ENCODE peak calls at places on chromosomes 11 and 22, in nine cellular contexts. X is D721Med, L is colonic mucosa, J is foreskin keratinocyte, V is HCT116, P is heart left ventricle, K is astrocyte of the cerebellum, I is RWPE2, B is fibroblast of the aortic adventitia. G is an unnamed sample.

GRCh38 chr11:113862430-113862829 is 12.9 kb downstream of the USP28 start:
- DNase-seq in X (no peak), J (peak), I (no peak), P (no peak), B (peak), L (no peak), K (no peak), V (no peak), G (no peak)

GRCh38 chr11:47056261-47056915 is 119.8 kb downstream of the CSTPP1 start:
- DNase-seq in L (no peak), V (no peak), X (no peak), J (no peak), K (peak), P (no peak), B (peak), I (no peak), G (no peak)

GRCh38 chr22:44901301-44901700 is 108.5 kb downstream of the PHF21B start:
- DNase-seq in B (peak), J (no peak), K (no peak), V (peak), I (no peak), X (no peak), P (no peak), L (no peak), G (no peak)

GRCh38 chr11:72787262-72788104 is 6.4 kb downstream of the STARD10 start:
- DNase-seq in J (no peak), V (no peak), L (peak), P (peak), X (peak), K (no peak), B (no peak), I (no peak), G (no peak)

GRCh38 chr11:86923993-86924766 is 31.0 kb downstream of the FZD4 start:
- DNase-seq in J (no peak), P (no peak), B (peak), L (no peak), X (no peak), I (no peak), V (no peak), K (peak), G (no peak)

GRCh38 chr11:23932485-23932898 is 564.4 kb upstream of the LUZP2 start:
- DNase-seq in L (no peak), K (no peak), I (no peak), B (peak), X (no peak), J (peak), P (no peak), V (no peak), G (no peak)

GRCh38 chr22:44088976-44089570 is 65.0 kb downstream of the PARVB start:
- DNase-seq in P (peak), J (peak), K (peak), L (no peak), B (peak), I (no peak), X (no peak), V (no peak), G (no peak)

GRCh38 chr11:130400793-130401483 is 27.5 kb downstream of the ADAMTS8 start:
- DNase-seq in L (no peak), J (no peak), K (peak), V (no peak), I (no peak), P (no peak), X (no peak), B (peak), G (no peak)

GRCh38 chr11:13337986-13338436 is 60.4 kb downstream of the BMAL1 start:
- DNase-seq in X (no peak), L (no peak), I (no peak), K (no peak), J (no peak), B (peak), V (no peak), P (no peak), G (no peak)

GRCh38 chr11:18706330-18707243 is 8.0 kb downstream of the TMEM86A start:
- DNase-seq in L (peak), K (no peak), V (no peak), X (peak), I (no peak), P (no peak), J (no peak), B (no peak), G (no peak)

GRCh38 chr22:32660292-32660691 is 141.2 kb upstream of the TIMP3 start:
- DNase-seq in L (peak), I (no peak), V (peak), K (peak), X (peak), P (peak), J (peak), B (peak), G (no peak)

GRCh38 chr11:62145261-62145871 is 21.6 kb downstream of the INCENP start:
- DNase-seq in V (no peak), B (no peak), J (no peak), I (no peak), K (no peak), L (peak), P (no peak), X (no peak), G (peak)

GRCh38 chr11:120324932-120325810 is at the start of gene TLCD5:
- DNase-seq in B (peak), P (peak), K (no peak), V (peak), X (no peak), J (no peak), I (no peak), L (no peak), G (peak)

GRCh38 chr11:74449369-74449931 is 17.9 kb downstream of the KCNE3 start:
- DNase-seq in X (no peak), I (no peak), V (peak), L (peak), P (no peak), K (peak), B (peak), J (peak), G (no peak)

GRCh38 chr11:32060063-32060462 is 30.8 kb upstream of the RCN1 start:
- DNase-seq in L (no peak), V (no peak), I (no peak), P (no peak), J (no peak), X (no peak), B (no peak), K (no peak), G (no peak)

GRCh38 chr22:34111210-34111824 is 191.0 kb upstream of the LARGE1 start:
- DNase-seq in X (no peak), P (no peak), B (peak), L (peak), V (no peak), J (no peak), K (no peak), I (no peak), G (no peak)

GRCh38 chr11:96306933-96307747 is 35.9 kb downstream of the MAML2 start:
- DNase-seq in K (peak), I (peak), B (peak), P (no peak), J (peak), V (peak), X (no peak), L (peak), G (no peak)

GRCh38 chr11:290621-291231 is 1.8 kb downstream of the PGGHG start:
- DNase-seq in V (no peak), P (peak), J (no peak), K (no peak), L (no peak), X (no peak), B (no peak), I (no peak), G (no peak)

GRCh38 chr11:10725114-10725906 is 25.7 kb upstream of the CTR9 start:
- DNase-seq in K (peak), L (no peak), X (no peak), I (no peak), V (peak), J (peak), P (no peak), B (peak), G (no peak)

GRCh38 chr11:122422707-122423106 is 232.8 kb upstream of the UBASH3B start:
- DNase-seq in K (no peak), I (no peak), V (no peak), J (peak), P (no peak), L (no peak), X (no peak), B (peak), G (no peak)

GRCh38 chr11:914747-915493 is 4.3 kb upstream of the CHID1 start:
- DNase-seq in B (no peak), L (peak), P (peak), J (no peak), V (no peak), I (peak), X (no peak), K (no peak), G (no peak)

GRCh38 chr11:109864161-109864661 is 229.0 kb upstream of the ZC3H12C start:
- DNase-seq in X (no peak), K (peak), P (no peak), V (peak), J (no peak), L (no peak), B (no peak), I (no peak), G (no peak)

GRCh38 chr11:73270855-73271477 is 1.2 kb upstream of the P2RY6 start:
- DNase-seq in I (no peak), P (no peak), V (no peak), L (no peak), J (no peak), K (no peak), X (no peak), B (no peak), G (peak)

GRCh38 chr22:19607198-19608113 is 83.2 kb upstream of the CLDN5 start:
- DNase-seq in B (no peak), J (peak), X (no peak), V (no peak), P (no peak), L (no peak), I (no peak), K (no peak), G (no peak)

GRCh38 chr22:18082467-18082866 is 4.7 kb downstream of the PEX26 start:
- DNase-seq in L (no peak), P (no peak), V (no peak), K (no peak), X (no peak), I (no peak), J (no peak), B (no peak), G (no peak)

GRCh38 chr11:110345756-110346155 is 49.3 kb upstream of the RDX start:
- DNase-seq in X (no peak), I (no peak), B (no peak), L (no peak), P (no peak), K (no peak), V (no peak), J (no peak), G (no peak)

DNA sequence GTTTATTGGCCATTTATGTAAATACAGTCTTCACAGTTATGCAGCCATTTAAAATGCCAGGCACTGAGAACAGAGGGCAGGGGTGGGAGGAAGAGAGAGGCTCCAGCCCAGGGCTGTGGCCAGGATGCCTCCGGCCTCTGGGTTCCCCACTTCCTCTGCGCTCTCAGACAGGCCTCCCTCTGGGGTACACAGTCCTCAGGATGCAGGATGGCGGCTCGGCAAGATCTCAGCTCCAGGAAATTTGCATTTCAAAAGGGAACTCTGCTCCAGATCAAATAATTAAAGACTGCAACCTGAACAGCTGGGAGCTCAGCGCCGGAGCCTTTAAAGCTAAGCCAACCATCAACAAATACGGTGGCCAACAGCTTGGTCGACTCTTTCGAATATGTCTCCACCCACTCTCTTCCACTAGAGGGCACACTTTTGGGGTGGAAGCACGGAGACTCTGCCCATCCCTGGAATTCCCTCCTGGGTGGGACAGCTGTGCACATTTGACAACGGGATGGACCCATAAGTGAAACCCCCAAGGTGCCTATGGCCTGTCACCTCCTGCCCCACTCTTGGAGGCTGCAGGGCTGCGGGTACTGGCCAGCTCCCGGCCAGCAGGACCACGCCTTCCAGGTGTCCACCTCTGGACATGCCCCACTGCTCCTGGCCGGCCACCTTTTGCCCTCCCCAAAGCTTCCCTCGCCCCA is 1044.7 kb downstream of the BRD1 start:
- DNase-seq in L (no peak), V (peak), K (no peak), P (no peak), X (no peak), J (no peak), B (no peak), I (no peak), G (no peak)
- TF ChIP-seq CTCF in L (no peak), V (peak), K (peak), P (peak), X (no peak), J (no peak), B (no peak), I (no peak), G (peak)

GRCh38 chr11:77067776-77068460 is 1.1 kb downstream of the CAPN5 start:
- DNase-seq in L (peak), X (no peak), I (no peak), V (no peak), J (no peak), K (no peak), P (no peak), B (no peak), G (peak)

GRCh38 chr11:77065878-77066228 is 918 bp upstream of the CAPN5 start:
- DNase-seq in V (no peak), P (no peak), I (no peak), J (no peak), K (no peak), L (peak), X (no peak), B (peak), G (peak)

GRCh38 chr11:77064648-77065217 is 2.0 kb upstream of the CAPN5 start:
- DNase-seq in B (no peak), X (no peak), P (no peak), L (no peak), I (no peak), J (no peak), K (no peak), V (no peak), G (peak)

GRCh38 chr11:77068461-77069335 is 1.9 kb downstream of the CAPN5 start:
- DNase-seq in P (no peak), X (no peak), I (peak), K (no peak), V (no peak), L (no peak), B (no peak), J (no peak), G (no peak)

GRCh38 chr11:77066229-77067023 is at the start of gene CAPN5:
- DNase-seq in K (peak), B (peak), I (peak), J (peak), X (peak), L (peak), P (peak), V (peak), G (peak)
- TF ChIP-seq CTCF in K (peak), B (peak), I (peak), J (peak), X (peak), L (no peak), P (no peak), V (no peak), G (peak)

GRCh38 chr11:69454018-69454417 is 27.4 kb upstream of the LINC01488 start:
- DNase-seq in V (no peak), P (peak), L (no peak), X (no peak), J (no peak), K (no peak), I (no peak), B (no peak), G (no peak)

GRCh38 chr11:69456712-69457111 is 24.8 kb upstream of the LINC01488 start:
- DNase-seq in L (no peak), I (no peak), B (no peak), X (no peak), P (peak), K (no peak), V (no peak), J (no peak), G (no peak)

GRCh38 chr11:69453151-69453550 is 28.3 kb upstream of the LINC01488 start:
- DNase-seq in I (no peak), K (no peak), B (no peak), J (no peak), V (no peak), X (no peak), L (no peak), P (peak), G (no peak)

GRCh38 chr11:69452589-69452988 is 28.9 kb upstream of the LINC01488 start:
- DNase-seq in X (no peak), B (no peak), K (no peak), P (peak), V (no peak), L (no peak), J (no peak), I (no peak), G (no peak)

GRCh38 chr11:69455969-69456368 is 25.5 kb upstream of the LINC01488 start:
- DNase-seq in J (no peak), B (no peak), P (peak), K (no peak), L (no peak), X (no peak), I (no peak), V (no peak), G (no peak)
- TF ChIP-seq CTCF in J (no peak), B (no peak), P (no peak), K (no peak), L (no peak), X (no peak), I (no peak), V (no peak), G (no peak)

GRCh38 chr22:35683560-35683959 is 34.1 kb upstream of the APOL5 start:
- DNase-seq in V (no peak), X (no peak), J (no peak), I (no peak), B (no peak), K (no peak), P (no peak), L (no peak), G (no peak)
- TF ChIP-seq CTCF in V (no peak), X (no peak), J (no peak), I (no peak), B (no peak), K (no peak), P (no peak), L (no peak), G (no peak)

GRCh38 chr11:77710358-77710757 is 72.8 kb upstream of the CLNS1A start:
- DNase-seq in I (no peak), B (peak), J (no peak), X (no peak), K (peak), V (no peak), L (no peak), P (no peak), G (no peak)
- TF ChIP-seq CTCF in I (no peak), B (no peak), J (no peak), X (no peak), K (no peak), V (no peak), L (no peak), P (no peak), G (no peak)

GRCh38 chr22:38291201-38291777 is 18.5 kb upstream of the TMEM184B start:
- DNase-seq in I (no peak), B (no peak), P (no peak), J (no peak), V (no peak), X (no peak), L (peak), K (no peak), G (no peak)
- TF ChIP-seq CTCF in I (no peak), B (no peak), P (no peak), J (peak), V (no peak), X (no peak), L (no peak), K (no peak), G (no peak)

GRCh38 chr11:102306048-102306575 is 11.2 kb upstream of the BIRC3 start:
- DNase-seq in J (peak), B (no peak), I (peak), X (no peak), P (no peak), V (no peak), L (peak), K (no peak), G (no peak)

GRCh38 chr11:102306817-102307814 is 10.2 kb upstream of the BIRC3 start:
- DNase-seq in J (no peak), B (no peak), K (no peak), L (no peak), V (no peak), I (no peak), P (no peak), X (no peak), G (no peak)

GRCh38 chr11:102313225-102313940 is 3.9 kb upstream of the BIRC3 start:
- DNase-seq in P (no peak), B (peak), X (no peak), V (no peak), K (no peak), J (no peak), I (no peak), L (no peak), G (no peak)

GRCh38 chr11:102312656-102313055 is 4.6 kb upstream of the BIRC3 start:
- DNase-seq in B (peak), L (no peak), V (no peak), I (no peak), K (no peak), X (no peak), P (no peak), J (no peak), G (no peak)

DNA sequence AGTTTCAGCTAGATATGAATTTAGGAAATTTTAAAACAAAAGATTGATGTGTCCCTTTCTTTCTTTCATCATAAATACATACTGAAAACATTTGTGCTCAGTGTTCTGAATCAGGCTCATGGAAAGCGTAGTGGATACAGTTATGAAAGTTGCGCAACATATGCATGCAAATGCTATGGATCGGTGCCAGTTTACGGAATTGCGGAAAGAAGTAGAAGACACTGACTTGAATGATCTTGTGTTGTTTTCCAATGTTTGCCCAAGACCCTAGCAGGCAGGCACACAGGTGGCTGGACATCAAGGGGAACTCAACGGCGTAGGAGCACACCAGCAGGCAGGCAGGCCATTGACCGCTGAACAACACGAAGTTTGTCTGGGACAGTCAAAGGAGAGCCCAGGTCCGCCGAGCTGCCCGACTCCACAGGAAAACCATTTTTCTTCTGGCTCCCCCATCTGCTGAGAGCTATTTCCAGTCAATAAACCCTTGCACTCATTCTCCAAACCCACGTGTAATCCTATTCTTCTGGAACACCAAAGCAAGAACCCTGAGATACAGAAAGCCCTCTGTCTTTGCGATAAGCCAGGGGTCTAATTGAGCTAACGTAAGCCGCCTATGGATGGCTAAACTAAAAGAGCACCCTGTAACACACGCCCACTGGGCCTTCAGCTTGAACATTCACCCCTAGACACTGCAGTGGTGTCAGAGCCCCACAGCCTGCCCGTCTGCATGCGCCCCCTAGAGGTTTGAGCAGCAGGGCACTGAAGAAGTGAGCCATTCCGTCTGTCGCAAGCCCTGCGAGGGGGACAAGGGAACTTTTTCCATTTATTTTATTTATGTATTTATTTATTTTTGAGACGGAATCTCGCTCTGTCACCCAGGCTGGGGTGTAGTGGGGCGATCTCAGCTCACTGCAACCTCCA is 7.4 kb upstream of the BIRC3 start:
- DNase-seq in V (no peak), B (no peak), L (no peak), P (no peak), X (no peak), K (no peak), J (no peak), I (no peak), G (no peak)
- TF ChIP-seq CTCF in V (peak), B (no peak), L (no peak), P (no peak), X (peak), K (no peak), J (no peak), I (no peak), G (peak)

DNA sequence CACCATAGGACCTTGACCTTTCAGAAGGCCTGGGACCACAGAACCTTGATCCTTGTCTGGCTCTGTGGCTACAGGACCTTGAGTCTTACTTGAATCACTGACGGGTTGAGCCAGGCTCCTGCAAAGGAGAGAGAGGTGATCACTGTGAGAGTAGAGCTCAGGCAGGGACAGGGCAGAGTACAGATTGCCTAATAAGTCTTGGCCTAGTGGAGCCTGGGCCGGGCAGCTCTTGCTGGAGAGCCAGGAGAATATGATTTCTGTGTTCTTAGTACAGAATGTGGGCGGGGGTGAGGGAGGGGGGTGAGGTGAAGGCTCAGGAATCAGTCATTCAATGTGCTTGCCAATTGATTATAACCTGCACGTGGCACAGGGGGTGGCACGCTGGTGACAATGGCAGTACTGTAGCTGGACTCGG is 26.0 kb downstream of the SERPINH1 start:
- DNase-seq in L (no peak), I (no peak), X (no peak), J (no peak), K (no peak), V (no peak), P (no peak), B (no peak), G (no peak)
- TF ChIP-seq CTCF in L (no peak), I (no peak), X (no peak), J (no peak), K (no peak), V (no peak), P (no peak), B (no peak), G (no peak)

GRCh38 chr11:118318112-118319030 is 13.8 kb downstream of the CD3E start:
- DNase-seq in V (no peak), K (no peak), J (no peak), B (no peak), I (no peak), X (no peak), L (no peak), P (no peak), G (no peak)
- TF ChIP-seq CTCF in V (no peak), K (no peak), J (no peak), B (no peak), I (no peak), X (no peak), L (no peak), P (no peak), G (no peak)